ENCODE peak calls at places on chromosomes 13 and 19, in four cellular contexts. G, T, R and N are unnamed samples.

GRCh38 chr19:1102407-1103106 is 1.2 kb upstream of the GPX4 start:
- DNase-seq in R (no peak), T (no peak), G (peak), N (peak)

GRCh38 chr13:40261361-40261760 is 405.1 kb downstream of the FOXO1 start:
- DNase-seq in R (no peak), T (no peak), G (no peak), N (no peak)

GRCh38 chr19:33946535-33947323 is 150.1 kb downstream of the KCTD15 start:
- DNase-seq in G (no peak), T (no peak), R (peak), N (no peak)

GRCh38 chr13:80039000-80039399 is 301.9 kb downstream of the SPRY2 start:
- DNase-seq in T (no peak), R (no peak), G (no peak), N (no peak)

GRCh38 chr19:3516675-3517207 is 10.6 kb downstream of the FZR1 start:
- DNase-seq in R (no peak), T (no peak), G (no peak), N (no peak)

GRCh38 chr13:107124129-107124718 is 556.3 kb upstream of the ARGLU1 start:
- DNase-seq in T (peak), G (no peak), R (peak), N (no peak)

GRCh38 chr19:9721861-9722260 is 46.7 kb downstream of the ZNF846 start:
- DNase-seq in R (peak), G (no peak), T (peak), N (no peak)

GRCh38 chr13:51331354-51331861 is 8.1 kb upstream of the SERPINE3 start:
- DNase-seq in G (no peak), T (no peak), R (no peak), N (no peak)

GRCh38 chr19:48752511-48753365 is at the start of gene FUT1:
- DNase-seq in G (no peak), T (peak), R (peak), N (no peak)

GRCh38 chr19:35518313-35518712 is 4.9 kb upstream of the DMKN start:
- DNase-seq in G (peak), R (no peak), T (no peak), N (peak)

GRCh38 chr13:47409778-47410177 is 512.9 kb upstream of the HTR2A start:
- DNase-seq in G (no peak), R (no peak), T (no peak), N (no peak)

GRCh38 chr19:6713773-6714692 is 6.4 kb downstream of the C3 start:
- DNase-seq in T (no peak), G (no peak), R (no peak), N (no peak)

GRCh38 chr19:4229179-4229931 is at the start of gene EBI3:
- DNase-seq in T (peak), R (no peak), G (no peak), N (peak)

GRCh38 chr13:36764536-36764935 is 54.5 kb upstream of the RFXAP start:
- DNase-seq in R (no peak), T (no peak), G (no peak), N (no peak)

GRCh38 chr19:31670931-31671330 is 321.7 kb upstream of the TSHZ3 start:
- DNase-seq in R (no peak), G (no peak), T (no peak), N (no peak)

GRCh38 chr13:109647046-109647445 is 139.3 kb downstream of the IRS2 start:
- DNase-seq in G (no peak), R (peak), T (no peak), N (peak)

GRCh38 chr19:39082745-39083598 is 1.2 kb upstream of the ACP7 start:
- DNase-seq in R (no peak), T (no peak), G (no peak), N (no peak)

GRCh38 chr19:47389150-47389556 is 30.2 kb downstream of the MEIS3 start:
- DNase-seq in T (no peak), G (no peak), R (no peak), N (no peak)

GRCh38 chr19:12112238-12112637 is 27.9 kb downstream of the ZNF20 start:
- DNase-seq in G (no peak), R (no peak), T (peak), N (no peak)

GRCh38 chr13:66774046-66774445 is 456.1 kb downstream of the PCDH9 start:
- DNase-seq in T (no peak), G (no peak), R (no peak), N (no peak)

GRCh38 chr13:32039488-32040013 is 8.0 kb downstream of the FRY start:
- DNase-seq in G (no peak), T (no peak), R (no peak), N (no peak)

GRCh38 chr19:19258589-19259338 is 14.3 kb downstream of the TM6SF2 start:
- DNase-seq in G (no peak), T (no peak), R (no peak), N (no peak)

GRCh38 chr13:113926301-113926761 is 47.5 kb downstream of the C13orf46 start:
- DNase-seq in T (no peak), G (peak), R (no peak), N (no peak)

GRCh38 chr13:95451656-95452055 is 100.9 kb upstream of the CLDN10 start:
- DNase-seq in G (no peak), T (no peak), R (no peak), N (no peak)

GRCh38 chr19:40055049-40055448 is 982 bp downstream of the ZNF780B start:
- DNase-seq in R (no peak), T (no peak), G (no peak), N (no peak)

GRCh38 chr19:48578891-48579290 is 26.9 kb downstream of the SULT2B1 start:
- DNase-seq in R (no peak), T (no peak), G (peak), N (peak)

GRCh38 chr13:113860579-113861432 is 3.1 kb downstream of the GAS6 start:
- DNase-seq in T (peak), G (no peak), R (peak), N (no peak)

GRCh38 chr19:31285744-31286143 is 63.5 kb downstream of the TSHZ3 start:
- DNase-seq in G (no peak), R (peak), T (no peak), N (peak)

GRCh38 chr13:78958019-78958418 is 299.1 kb upstream of the OBI1 start:
- DNase-seq in T (no peak), R (no peak), G (no peak), N (no peak)

GRCh38 chr13:98813993-98814392 is 61.5 kb upstream of the SLC15A1 start:
- DNase-seq in G (peak), R (no peak), T (no peak), N (no peak)

GRCh38 chr13:40478775-40479174 is 187.7 kb downstream of the FOXO1 start:
- DNase-seq in G (no peak), T (no peak), R (no peak), N (no peak)

GRCh38 chr13:66886248-66886647 is 343.9 kb downstream of the PCDH9 start:
- DNase-seq in G (no peak), R (peak), T (peak), N (no peak)

GRCh38 chr19:50932018-50932689 is 20.7 kb downstream of the KLK5 start:
- DNase-seq in R (no peak), G (no peak), T (no peak), N (no peak)

GRCh38 chr13:106423530-106423929 is 111.9 kb downstream of the EFNB2 start:
- DNase-seq in G (no peak), T (peak), R (peak), N (no peak)

GRCh38 chr19:55253842-55254624 is 4.8 kb downstream of the PPP6R1 start:
- DNase-seq in T (peak), R (no peak), G (no peak), N (no peak)

GRCh38 chr19:30001794-30002193 is 59.8 kb downstream of the URI1 start:
- DNase-seq in T (no peak), G (no peak), R (no peak), N (peak)

GRCh38 chr13:113488283-113488682 is 2.2 kb downstream of the DCUN1D2 start:
- DNase-seq in R (no peak), G (no peak), T (no peak), N (no peak)

GRCh38 chr19:18432275-18433038 is 5.5 kb downstream of the ISYNA1 start:
- DNase-seq in R (no peak), G (no peak), T (peak), N (no peak)

GRCh38 chr13:40784540-40784939 is 4.9 kb upstream of the SLC25A15 start:
- DNase-seq in R (no peak), T (no peak), G (no peak), N (no peak)

GRCh38 chr19:5339470-5339949 is 1.1 kb downstream of the PTPRS start:
- DNase-seq in T (no peak), G (no peak), R (peak), N (no peak)

GRCh38 chr19:5337886-5338595 is 2.6 kb downstream of the PTPRS start:
- DNase-seq in T (no peak), R (no peak), G (no peak), N (no peak)

GRCh38 chr19:5337126-5337525 is 3.5 kb downstream of the PTPRS start:
- DNase-seq in T (no peak), R (no peak), G (no peak), N (no peak)

GRCh38 chr19:5339950-5340636 is 519 bp downstream of the PTPRS start:
- DNase-seq in R (peak), T (peak), G (no peak), N (no peak)

DNA sequence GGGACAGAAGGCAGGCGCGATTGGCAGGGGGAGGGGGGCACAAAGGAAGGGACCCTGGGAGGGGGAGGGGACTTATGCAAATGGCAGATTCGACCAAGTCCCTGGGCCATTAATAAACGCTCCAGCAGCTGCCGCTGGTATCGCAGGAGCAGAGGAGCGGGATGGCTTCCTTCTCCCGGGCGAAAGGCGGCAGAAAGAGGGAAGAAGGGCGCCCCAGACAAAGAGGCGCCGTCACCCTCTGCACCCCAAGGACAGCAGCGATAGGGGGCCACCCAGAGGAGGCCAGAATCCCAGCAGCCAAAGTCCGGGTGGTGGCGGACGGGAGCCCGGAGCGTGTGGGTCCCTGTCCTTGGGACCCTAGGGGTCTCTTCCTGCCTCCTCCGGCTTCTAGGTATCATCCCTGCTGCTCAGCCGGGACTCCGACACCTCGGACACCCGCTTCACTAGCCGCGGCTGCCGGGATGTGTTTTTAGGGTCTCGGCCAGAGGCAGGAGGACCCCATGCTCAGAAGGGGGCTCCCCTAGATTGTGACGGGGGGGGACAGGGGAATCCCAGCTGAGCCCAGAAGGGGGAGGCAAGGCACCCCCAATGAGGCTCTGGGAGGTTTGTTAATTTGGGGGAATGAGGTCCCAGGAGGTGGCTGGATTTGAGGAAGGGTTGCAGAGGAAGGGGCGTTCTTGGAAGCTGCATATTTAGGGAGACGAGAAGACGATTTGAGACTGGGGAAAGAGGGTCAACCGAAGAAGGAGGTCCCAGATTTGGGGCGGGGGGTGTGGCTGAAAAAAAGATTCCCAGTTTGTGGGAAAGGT is 1.7 kb downstream of the PTPRS start:
- DNase-seq in T (peak), R (peak), G (no peak), N (no peak)
- TF ChIP-seq CTCF in T (peak), R (no peak), G (peak), N (no peak)

GRCh38 chr13:23467048-23467931 is 33.8 kb upstream of the SACS start:
- DNase-seq in R (peak), T (no peak), G (peak), N (no peak)
- TF ChIP-seq CTCF in R (no peak), T (no peak), G (no peak), N (no peak)

DNA sequence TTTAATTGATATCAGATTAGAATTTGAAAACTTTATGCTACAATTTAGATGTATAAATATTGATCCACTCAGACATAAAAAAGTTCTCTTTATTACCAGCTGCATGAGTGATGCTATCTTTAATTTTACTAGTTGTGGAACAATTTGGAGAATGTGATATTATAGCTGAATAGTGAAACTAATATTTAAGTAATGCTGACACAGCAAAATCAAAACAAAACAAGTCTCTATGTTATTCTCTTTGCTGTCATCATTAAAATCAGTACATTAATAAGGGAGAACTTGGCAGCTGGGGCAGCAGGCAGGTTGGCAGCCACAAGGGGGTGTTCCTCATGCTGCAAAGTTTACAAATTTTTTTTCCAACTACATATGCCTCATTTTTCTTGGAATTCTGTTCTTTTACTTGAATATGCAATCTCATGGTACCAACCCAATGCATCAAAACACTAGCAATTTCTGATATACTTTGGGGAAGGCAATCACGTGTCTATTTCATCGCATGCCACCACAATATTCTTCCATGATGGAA is 585.3 kb downstream of the FGF9 start:
- DNase-seq in R (no peak), G (no peak), T (no peak), N (no peak)
- TF ChIP-seq CTCF in R (peak), G (peak), T (peak), N (peak)

DNA sequence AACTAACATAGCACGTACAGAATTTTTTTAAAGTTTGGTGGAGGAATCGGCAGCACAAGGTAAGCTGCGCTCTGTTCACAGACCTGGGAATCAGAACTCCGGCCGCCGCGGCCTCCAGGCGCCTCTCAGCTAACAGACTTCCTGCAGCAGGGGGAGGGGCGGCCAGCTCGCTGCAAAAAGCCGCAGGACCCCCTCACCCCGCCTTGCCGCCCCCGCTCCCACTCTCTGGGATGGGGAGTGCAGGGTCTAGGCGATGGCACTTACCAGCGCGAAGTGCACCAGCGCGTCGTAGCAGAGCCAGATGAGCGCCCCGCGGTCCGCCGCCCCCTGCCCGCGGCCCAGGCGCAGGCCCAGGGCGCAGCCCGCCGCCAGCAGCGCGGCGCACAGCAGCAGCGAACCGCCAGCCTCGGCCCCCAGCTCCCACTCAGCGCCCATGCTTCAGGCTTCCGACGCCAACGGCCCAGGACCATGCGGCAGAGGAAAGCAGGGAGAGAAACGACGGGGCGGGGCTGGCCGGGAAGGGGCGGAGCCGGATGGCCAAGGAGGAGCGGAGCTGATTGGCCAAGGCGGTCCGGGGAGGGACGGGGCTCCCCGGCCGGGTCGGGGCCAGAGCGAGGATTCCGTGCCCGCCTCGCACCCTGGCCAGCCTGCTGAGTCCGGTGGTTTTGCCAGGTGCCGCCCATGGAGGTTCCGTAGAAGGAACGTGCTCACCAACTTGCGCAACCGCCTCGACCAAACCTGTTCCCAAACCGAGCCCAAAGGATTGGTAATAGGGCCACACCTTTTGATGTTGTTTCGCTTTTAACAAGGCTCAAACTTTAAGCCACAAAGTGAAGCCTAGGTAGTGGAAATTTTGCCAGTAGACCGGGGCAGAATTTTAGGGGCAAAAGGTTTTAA is at the start of gene EBPL:
- DNase-seq in R (peak), G (peak), T (peak), N (peak)
- TF ChIP-seq CTCF in R (no peak), G (no peak), T (no peak), N (no peak)

DNA sequence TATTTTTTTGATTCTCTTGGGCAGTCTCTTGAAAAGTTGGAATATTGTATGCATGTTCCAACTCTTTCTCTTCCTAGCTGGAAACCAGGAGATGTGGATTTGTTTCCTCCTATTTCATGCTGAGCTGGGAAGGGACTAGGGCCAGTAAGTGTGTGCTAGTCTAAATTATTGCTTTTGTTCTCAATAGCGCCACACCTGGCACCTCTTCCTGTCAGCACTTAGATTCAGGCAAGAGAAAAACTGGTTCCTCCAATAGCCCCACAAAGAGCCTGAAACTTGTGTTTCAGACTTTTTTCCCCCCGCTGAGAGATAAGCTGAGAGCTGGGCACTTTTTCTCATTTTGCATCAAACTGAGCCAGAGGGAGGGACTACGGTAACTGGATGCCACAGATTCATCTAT is 353.4 kb downstream of the OLFM4 start:
- DNase-seq in R (peak), T (peak), G (no peak), N (no peak)
- TF ChIP-seq CTCF in R (peak), T (peak), G (no peak), N (no peak)